ENCODE peak calls at places on chromosome 13, in eight cellular contexts. One of them, this sample, is unnamed.
A peak's percentile ranks its signal among the peaks of the same experiment; 100 is the strongest.

GRCh38 chr13:29441301-29441700 is 154.2 kb downstream of the SLC7A1 start:
- DNase-seq in A673: no peak
- DNase-seq in heart right ventricle: no peak
- DNase-seq in Panc1: no peak
- DNase-seq in lower lobe of right lung: no peak
- DNase-seq in pancreas: no peak
- DNase-seq in adrenal gland: no peak
- DNase-seq in right lobe of liver: no peak
- DNase-seq in this sample: no peak

GRCh38 chr13:100673376-100673830 is 1.2 kb downstream of the TMTC4 start:
- DNase-seq in A673: no peak
- DNase-seq in heart right ventricle: peak; percentile 20
- DNase-seq in Panc1: no peak
- DNase-seq in lower lobe of right lung: no peak
- DNase-seq in pancreas: no peak
- DNase-seq in adrenal gland: peak; percentile 57
- DNase-seq in right lobe of liver: no peak
- DNase-seq in this sample: no peak

GRCh38 chr13:49436890-49437289 is 7.0 kb downstream of the CAB39L start:
- DNase-seq in A673: no peak
- DNase-seq in heart right ventricle: peak; percentile 30
- DNase-seq in Panc1: no peak
- DNase-seq in lower lobe of right lung: no peak
- DNase-seq in pancreas: no peak
- DNase-seq in adrenal gland: peak; percentile 74
- DNase-seq in right lobe of liver: no peak
- DNase-seq in this sample: peak; percentile 25

GRCh38 chr13:105904034-105904742 is 631.3 kb downstream of the EFNB2 start:
- DNase-seq in A673: no peak
- DNase-seq in heart right ventricle: no peak
- DNase-seq in Panc1: no peak
- DNase-seq in lower lobe of right lung: no peak
- DNase-seq in pancreas: no peak
- DNase-seq in adrenal gland: no peak
- DNase-seq in right lobe of liver: no peak
- DNase-seq in this sample: no peak

GRCh38 chr13:30395192-30396158 is 26.8 kb upstream of the UBE2L5 start:
- DNase-seq in A673: peak; percentile 91
- DNase-seq in heart right ventricle: peak; percentile 81
- DNase-seq in Panc1: peak; percentile 35
- DNase-seq in lower lobe of right lung: peak; percentile 96
- DNase-seq in pancreas: peak; percentile 91
- DNase-seq in adrenal gland: peak; percentile 98
- DNase-seq in right lobe of liver: peak; percentile 97
- DNase-seq in this sample: peak; percentile 86

GRCh38 chr13:100212904-100213538 is 124.1 kb downstream of the PCCA start:
- DNase-seq in A673: no peak
- DNase-seq in heart right ventricle: no peak
- DNase-seq in Panc1: no peak
- DNase-seq in lower lobe of right lung: no peak
- DNase-seq in pancreas: no peak
- DNase-seq in adrenal gland: no peak
- DNase-seq in right lobe of liver: no peak
- DNase-seq in this sample: no peak

GRCh38 chr13:100149389-100149788 is 60.5 kb downstream of the PCCA start:
- DNase-seq in A673: no peak
- DNase-seq in heart right ventricle: no peak
- DNase-seq in Panc1: no peak
- DNase-seq in lower lobe of right lung: no peak
- DNase-seq in pancreas: no peak
- DNase-seq in adrenal gland: no peak
- DNase-seq in right lobe of liver: no peak
- DNase-seq in this sample: no peak

GRCh38 chr13:71242191-71242590 is 624.8 kb downstream of the DACH1 start:
- DNase-seq in A673: peak; percentile 72
- DNase-seq in heart right ventricle: no peak
- DNase-seq in Panc1: no peak
- DNase-seq in lower lobe of right lung: peak; percentile 10
- DNase-seq in pancreas: no peak
- DNase-seq in adrenal gland: no peak
- DNase-seq in right lobe of liver: no peak
- DNase-seq in this sample: peak; percentile 15

GRCh38 chr13:93769126-93769525 is 542.5 kb downstream of the GPC6 start:
- DNase-seq in A673: no peak
- DNase-seq in heart right ventricle: no peak
- DNase-seq in Panc1: no peak
- DNase-seq in lower lobe of right lung: no peak
- DNase-seq in pancreas: no peak
- DNase-seq in adrenal gland: no peak
- DNase-seq in right lobe of liver: no peak
- DNase-seq in this sample: no peak

GRCh38 chr13:111337741-111338140 is 17.3 kb downstream of the TEX29 start:
- DNase-seq in A673: no peak
- DNase-seq in heart right ventricle: no peak
- DNase-seq in Panc1: no peak
- DNase-seq in lower lobe of right lung: no peak
- DNase-seq in pancreas: no peak
- DNase-seq in adrenal gland: no peak
- DNase-seq in right lobe of liver: no peak
- DNase-seq in this sample: no peak

GRCh38 chr13:110946171-110946570 is 31.3 kb upstream of the ANKRD10 start:
- DNase-seq in A673: no peak
- DNase-seq in heart right ventricle: no peak
- DNase-seq in Panc1: no peak
- DNase-seq in lower lobe of right lung: no peak
- DNase-seq in pancreas: no peak
- DNase-seq in adrenal gland: no peak
- DNase-seq in right lobe of liver: no peak
- DNase-seq in this sample: no peak

GRCh38 chr13:25659091-25659502 is 287.3 kb downstream of the ATP8A2 start:
- DNase-seq in A673: no peak
- DNase-seq in heart right ventricle: no peak
- DNase-seq in Panc1: no peak
- DNase-seq in lower lobe of right lung: no peak
- DNase-seq in pancreas: no peak
- DNase-seq in adrenal gland: no peak
- DNase-seq in right lobe of liver: no peak
- DNase-seq in this sample: no peak

GRCh38 chr13:53839461-53839860 is 810.8 kb downstream of the OLFM4 start:
- DNase-seq in A673: no peak
- DNase-seq in heart right ventricle: no peak
- DNase-seq in Panc1: no peak
- DNase-seq in lower lobe of right lung: no peak
- DNase-seq in pancreas: no peak
- DNase-seq in adrenal gland: no peak
- DNase-seq in right lobe of liver: no peak
- DNase-seq in this sample: no peak
- H3K27ac ChIP-seq in A673: no peak overlapping the region
- H3K27ac ChIP-seq in heart right ventricle: no peak overlapping the region
- H3K27ac ChIP-seq in Panc1: no peak overlapping the region
- H3K27ac ChIP-seq in lower lobe of right lung: no peak overlapping the region
- H3K27ac ChIP-seq in pancreas: no peak overlapping the region
- H3K27ac ChIP-seq in adrenal gland: no peak overlapping the region
- H3K27ac ChIP-seq in right lobe of liver: no peak overlapping the region
- H3K27ac ChIP-seq in this sample: no peak overlapping the region

GRCh38 chr13:97659602-97660001 is 225.6 kb downstream of the RAP2A start:
- DNase-seq in A673: peak; percentile 31
- DNase-seq in heart right ventricle: no peak
- DNase-seq in Panc1: no peak
- DNase-seq in lower lobe of right lung: no peak
- DNase-seq in pancreas: no peak
- DNase-seq in adrenal gland: peak; percentile 66
- DNase-seq in right lobe of liver: no peak
- DNase-seq in this sample: no peak
- TF ChIP-seq CTCF in A673: peak; percentile 58
- TF ChIP-seq CTCF in heart right ventricle: peak; percentile 43
- TF ChIP-seq CTCF in Panc1: peak; percentile 47
- TF ChIP-seq CTCF in lower lobe of right lung: peak; percentile 22
- TF ChIP-seq CTCF in pancreas: no peak
- TF ChIP-seq CTCF in adrenal gland: peak; percentile 41
- TF ChIP-seq CTCF in right lobe of liver: peak; percentile 40
- TF ChIP-seq CTCF in this sample: peak; percentile 63

GRCh38 chr13:43784491-43784890 is 2.3 kb downstream of the ENOX1 start:
- DNase-seq in A673: no peak
- DNase-seq in heart right ventricle: no peak
- DNase-seq in Panc1: no peak
- DNase-seq in lower lobe of right lung: no peak
- DNase-seq in pancreas: no peak
- DNase-seq in adrenal gland: no peak
- DNase-seq in right lobe of liver: no peak
- DNase-seq in this sample: no peak

GRCh38 chr13:43783820-43784219 is 3.0 kb downstream of the ENOX1 start:
- DNase-seq in A673: peak; percentile 44
- DNase-seq in heart right ventricle: no peak
- DNase-seq in Panc1: no peak
- DNase-seq in lower lobe of right lung: no peak
- DNase-seq in pancreas: no peak
- DNase-seq in adrenal gland: no peak
- DNase-seq in right lobe of liver: no peak
- DNase-seq in this sample: no peak

GRCh38 chr13:43786472-43786765 is 353 bp downstream of the ENOX1 start:
- DNase-seq in A673: no peak
- DNase-seq in heart right ventricle: no peak
- DNase-seq in Panc1: no peak
- DNase-seq in lower lobe of right lung: no peak
- DNase-seq in pancreas: peak; percentile 34
- DNase-seq in adrenal gland: no peak
- DNase-seq in right lobe of liver: no peak
- DNase-seq in this sample: no peak

GRCh38 chr13:43785681-43786471 is 896 bp downstream of the ENOX1 start:
- DNase-seq in A673: peak; percentile 73
- DNase-seq in heart right ventricle: peak; percentile 87
- DNase-seq in Panc1: no peak
- DNase-seq in lower lobe of right lung: peak; percentile 60
- DNase-seq in pancreas: peak; percentile 77
- DNase-seq in adrenal gland: peak; percentile 91
- DNase-seq in right lobe of liver: peak; percentile 65
- DNase-seq in this sample: peak; percentile 87

GRCh38 chr13:43785166-43785680 is 1.5 kb downstream of the ENOX1 start:
- DNase-seq in A673: no peak
- DNase-seq in heart right ventricle: no peak
- DNase-seq in Panc1: no peak
- DNase-seq in lower lobe of right lung: no peak
- DNase-seq in pancreas: no peak
- DNase-seq in adrenal gland: no peak
- DNase-seq in right lobe of liver: no peak
- DNase-seq in this sample: no peak
- H3K27ac ChIP-seq in A673: no peak overlapping the region
- H3K27ac ChIP-seq in heart right ventricle: peak overlapping the region; percentile 90
- H3K27ac ChIP-seq in Panc1: no peak overlapping the region
- H3K27ac ChIP-seq in lower lobe of right lung: no peak overlapping the region
- H3K27ac ChIP-seq in pancreas: peak overlapping the region; percentile 59
- H3K27ac ChIP-seq in adrenal gland: peak overlapping the region; percentile 51
- H3K27ac ChIP-seq in right lobe of liver: no peak overlapping the region
- H3K27ac ChIP-seq in this sample: peak overlapping the region; percentile 88

GRCh38 chr13:47546963-47547345 is 454.1 kb downstream of the SUCLA2 start:
- DNase-seq in A673: no peak
- DNase-seq in heart right ventricle: no peak
- DNase-seq in Panc1: no peak
- DNase-seq in lower lobe of right lung: no peak
- DNase-seq in pancreas: no peak
- DNase-seq in adrenal gland: no peak
- DNase-seq in right lobe of liver: no peak
- DNase-seq in this sample: no peak

GRCh38 chr13:47545630-47546029 is 455.4 kb downstream of the SUCLA2 start:
- DNase-seq in A673: no peak
- DNase-seq in heart right ventricle: no peak
- DNase-seq in Panc1: no peak
- DNase-seq in lower lobe of right lung: no peak
- DNase-seq in pancreas: no peak
- DNase-seq in adrenal gland: no peak
- DNase-seq in right lobe of liver: no peak
- DNase-seq in this sample: no peak

GRCh38 chr13:47546265-47546962 is 454.7 kb downstream of the SUCLA2 start:
- DNase-seq in A673: no peak
- DNase-seq in heart right ventricle: no peak
- DNase-seq in Panc1: no peak
- DNase-seq in lower lobe of right lung: no peak
- DNase-seq in pancreas: no peak
- DNase-seq in adrenal gland: no peak
- DNase-seq in right lobe of liver: no peak
- DNase-seq in this sample: no peak

GRCh38 chr13:47548294-47548825 is 452.7 kb downstream of the SUCLA2 start:
- DNase-seq in A673: no peak
- DNase-seq in heart right ventricle: no peak
- DNase-seq in Panc1: no peak
- DNase-seq in lower lobe of right lung: no peak
- DNase-seq in pancreas: no peak
- DNase-seq in adrenal gland: no peak
- DNase-seq in right lobe of liver: no peak
- DNase-seq in this sample: no peak

DNA sequence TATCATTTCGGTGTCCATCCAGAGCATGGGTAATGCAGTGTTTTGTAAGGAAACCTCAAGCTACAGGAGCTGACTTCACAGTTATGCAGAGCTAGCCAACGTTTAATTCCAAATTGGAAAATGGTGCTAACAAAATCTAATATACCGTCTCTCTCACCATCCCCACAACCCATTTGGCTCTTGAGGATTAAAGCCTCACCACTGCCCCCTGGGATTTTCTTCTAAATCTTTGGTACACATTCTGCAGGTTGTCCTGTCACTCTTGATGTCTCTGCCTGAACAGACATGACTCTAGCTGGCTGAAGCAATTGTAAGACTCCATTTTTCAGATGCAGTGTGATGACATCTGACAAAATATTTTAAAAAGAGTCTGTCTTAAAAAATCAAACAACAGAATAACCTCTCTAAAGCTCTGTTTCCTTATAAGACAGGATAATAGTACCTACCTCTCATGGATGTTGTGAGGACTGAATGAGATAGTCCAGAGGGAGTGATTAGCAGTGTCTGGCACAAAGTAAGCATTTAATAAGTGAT is 451.8 kb downstream of the SUCLA2 start:
- DNase-seq in A673: no peak
- DNase-seq in heart right ventricle: no peak
- DNase-seq in Panc1: no peak
- DNase-seq in lower lobe of right lung: no peak
- DNase-seq in pancreas: no peak
- DNase-seq in adrenal gland: no peak
- DNase-seq in right lobe of liver: no peak
- DNase-seq in this sample: no peak
- TF ChIP-seq CTCF in A673: no peak
- TF ChIP-seq CTCF in heart right ventricle: no peak
- TF ChIP-seq CTCF in Panc1: no peak
- TF ChIP-seq CTCF in lower lobe of right lung: no peak
- TF ChIP-seq CTCF in pancreas: no peak
- TF ChIP-seq CTCF in adrenal gland: no peak
- TF ChIP-seq CTCF in right lobe of liver: no peak
- TF ChIP-seq CTCF in this sample: no peak

GRCh38 chr13:23570099-23570926 is at the start of gene TNFRSF19:
- DNase-seq in A673: peak; percentile 49
- DNase-seq in heart right ventricle: peak; percentile 40
- DNase-seq in Panc1: no peak
- DNase-seq in lower lobe of right lung: no peak
- DNase-seq in pancreas: no peak
- DNase-seq in adrenal gland: peak; percentile 68
- DNase-seq in right lobe of liver: no peak
- DNase-seq in this sample: peak; percentile 45
- H3K27ac ChIP-seq in A673: no peak within 1 kb of the TSS
- H3K27ac ChIP-seq in heart right ventricle: peak within 1 kb of the TSS; percentile 80
- H3K27ac ChIP-seq in Panc1: no peak within 1 kb of the TSS
- H3K27ac ChIP-seq in lower lobe of right lung: peak within 1 kb of the TSS; percentile 40
- H3K27ac ChIP-seq in pancreas: no peak within 1 kb of the TSS
- H3K27ac ChIP-seq in adrenal gland: peak within 1 kb of the TSS; percentile 13
- H3K27ac ChIP-seq in right lobe of liver: no peak within 1 kb of the TSS
- H3K27ac ChIP-seq in this sample: peak within 1 kb of the TSS; percentile 84

This sample was measured in left ventricle myocardium inferior.